ENCODE peak calls at places on chromosome 15, in eight cellular contexts. D, A, M, L, H, K, S and E are unnamed samples.

GRCh38 chr15:72179950-72180581 is 17.5 kb downstream of the GRAMD2A start:
- DNase-seq in D (peak; percentile 28), A (no peak), M (no peak), L (no peak), H (no peak), K (no peak), S (no peak), E (no peak)

GRCh38 chr15:70271422-70272088 is 173.8 kb upstream of the TLE3 start:
- DNase-seq in D (no peak), A (peak; percentile 93), M (peak; percentile 92), L (peak; percentile 99), H (peak; percentile 86), K (no peak), S (no peak), E (peak; percentile 81)

GRCh38 chr15:53807500-53807899 is 48.0 kb upstream of the WDR72 start:
- DNase-seq in D (no peak), A (no peak), M (no peak), L (no peak), H (no peak), K (no peak), S (no peak), E (no peak)

GRCh38 chr15:35481992-35482391 is 64.0 kb downstream of the DPH6 start:
- DNase-seq in D (peak; percentile 16), A (peak; percentile 76), M (peak; percentile 85), L (peak; percentile 81), H (peak; percentile 98), K (no peak), S (no peak), E (peak; percentile 47)

GRCh38 chr15:71231678-71232224 is 116.5 kb downstream of the THSD4 start:
- DNase-seq in D (no peak), A (no peak), M (no peak), L (no peak), H (no peak), K (no peak), S (no peak), E (peak; percentile 46)

GRCh38 chr15:52181938-52182780 is 9.0 kb downstream of the GNB5 start:
- DNase-seq in D (no peak), A (no peak), M (no peak), L (no peak), H (no peak), K (no peak), S (peak; percentile 66), E (no peak)

GRCh38 chr15:72197045-72197459 is 535 bp downstream of the GRAMD2A start:
- DNase-seq in D (peak; percentile 53), A (no peak), M (no peak), L (peak; percentile 43), H (no peak), K (no peak), S (no peak), E (no peak)

GRCh38 chr15:91225728-91226127 is 125.7 kb downstream of the SV2B start:
- DNase-seq in D (no peak), A (no peak), M (no peak), L (no peak), H (no peak), K (no peak), S (no peak), E (no peak)

GRCh38 chr15:63483521-63484371 is 20.6 kb upstream of the USP3 start:
- DNase-seq in D (no peak), A (no peak), M (no peak), L (no peak), H (no peak), K (peak; percentile 33), S (peak; percentile 49), E (no peak)

GRCh38 chr15:70376929-70377691 is 279.4 kb upstream of the TLE3 start:
- DNase-seq in D (peak; percentile 61), A (no peak), M (no peak), L (peak; percentile 85), H (no peak), K (no peak), S (no peak), E (peak; percentile 51)

GRCh38 chr15:98850991-98851776 is 156.4 kb downstream of the PGPEP1L start:
- DNase-seq in D (peak; percentile 91), A (peak; percentile 35), M (peak; percentile 35), L (peak; percentile 85), H (peak; percentile 76), K (peak; percentile 90), S (peak; percentile 41), E (peak; percentile 80)

GRCh38 chr15:99123706-99124451 is 19.0 kb downstream of the SYNM start:
- DNase-seq in D (peak; percentile 47), A (peak; percentile 89), M (peak; percentile 86), L (peak; percentile 98), H (peak; percentile 96), K (peak; percentile 45), S (no peak), E (peak; percentile 92)

GRCh38 chr15:53759333-53759975 is at the start of gene WDR72:
- DNase-seq in D (peak; percentile 30), A (no peak), M (no peak), L (no peak), H (no peak), K (peak; percentile 23), S (no peak), E (peak; percentile 62)

GRCh38 chr15:38695249-38696119 is 130.9 kb upstream of the RASGRP1 start:
- DNase-seq in D (no peak), A (no peak), M (no peak), L (no peak), H (no peak), K (no peak), S (no peak), E (no peak)

GRCh38 chr15:38698215-38698614 is 133.6 kb upstream of the RASGRP1 start:
- DNase-seq in D (no peak), A (no peak), M (no peak), L (no peak), H (no peak), K (no peak), S (no peak), E (no peak)

GRCh38 chr15:38696790-38697495 is 132.3 kb upstream of the RASGRP1 start:
- DNase-seq in D (no peak), A (no peak), M (no peak), L (no peak), H (no peak), K (no peak), S (no peak), E (no peak)

GRCh38 chr15:38692789-38693062 is 128.1 kb upstream of the RASGRP1 start:
- DNase-seq in D (no peak), A (no peak), M (no peak), L (no peak), H (no peak), K (no peak), S (no peak), E (no peak)

DNA sequence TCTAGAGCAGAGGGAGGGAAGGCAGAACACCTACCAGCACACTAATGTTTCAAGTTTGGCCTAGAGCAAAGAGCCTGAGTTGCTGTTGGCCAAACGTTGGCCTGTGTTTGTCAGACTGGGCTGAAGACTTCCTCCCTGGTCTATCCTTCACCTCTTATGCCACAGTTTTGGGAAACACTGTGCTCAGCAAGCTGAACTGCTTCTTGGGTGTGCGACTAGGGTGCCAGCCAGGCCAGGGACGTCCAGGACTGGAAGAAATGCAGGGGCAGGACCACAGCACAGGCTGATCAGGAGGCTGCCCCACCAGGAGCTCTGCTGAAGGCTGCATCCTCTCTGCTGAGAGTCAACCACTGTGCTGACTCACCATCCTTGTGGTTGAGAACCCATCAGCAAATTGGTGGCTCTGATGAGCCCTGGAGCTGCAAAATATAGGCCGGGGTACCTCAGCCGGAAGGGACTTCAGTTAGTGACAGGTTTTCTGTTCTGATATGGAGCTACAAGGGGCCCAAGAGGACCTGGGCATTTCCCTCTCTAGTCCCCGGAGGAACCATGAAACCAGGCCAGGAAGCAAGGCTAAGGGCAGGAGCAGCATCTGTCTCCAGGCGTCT is 131.6 kb upstream of the RASGRP1 start:
- DNase-seq in D (no peak), A (no peak), M (no peak), L (peak; percentile 73), H (peak; percentile 24), K (peak; percentile 93), S (no peak), E (no peak)
- H3K9me2 ChIP-seq in D (no peaks in the 10 kb centered on the region), A (no peaks in the 10 kb centered on the region), M (no peaks in the 10 kb centered on the region), L (no peaks in the 10 kb centered on the region), H (no peaks in the 10 kb centered on the region), K (no peaks in the 10 kb centered on the region), S (no peaks in the 10 kb centered on the region), E (no peaks in the 10 kb centered on the region)

DNA sequence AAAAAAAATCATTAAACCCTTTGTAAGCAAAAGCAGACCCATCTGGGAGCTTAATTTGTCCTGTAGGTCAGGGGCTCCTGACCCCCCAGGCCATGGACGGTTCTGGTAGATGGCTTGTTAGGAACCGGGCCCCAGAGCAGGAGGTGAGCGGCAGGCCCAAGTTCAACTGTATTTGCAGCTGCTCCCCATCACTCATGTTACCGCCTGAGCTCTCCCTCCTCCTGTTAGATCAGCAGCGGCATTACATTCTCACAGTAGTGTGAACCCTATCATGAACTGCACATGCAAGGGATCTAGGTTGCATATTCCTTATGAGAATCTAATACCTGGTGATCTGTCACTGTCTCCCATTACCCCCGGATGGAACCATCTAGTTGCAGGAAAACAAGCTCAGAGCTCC is 60.7 kb downstream of the FSIP1 start:
- DNase-seq in D (no peak), A (no peak), M (no peak), L (no peak), H (no peak), K (no peak), S (no peak), E (no peak)
- H3K9me2 ChIP-seq in D (no peaks in the 10 kb centered on the region), A (no peaks in the 10 kb centered on the region), M (no peaks in the 10 kb centered on the region), L (no peaks in the 10 kb centered on the region), H (no peaks in the 10 kb centered on the region), K (no peaks in the 10 kb centered on the region), S (no peaks in the 10 kb centered on the region), E (no peaks in the 10 kb centered on the region)

DNA sequence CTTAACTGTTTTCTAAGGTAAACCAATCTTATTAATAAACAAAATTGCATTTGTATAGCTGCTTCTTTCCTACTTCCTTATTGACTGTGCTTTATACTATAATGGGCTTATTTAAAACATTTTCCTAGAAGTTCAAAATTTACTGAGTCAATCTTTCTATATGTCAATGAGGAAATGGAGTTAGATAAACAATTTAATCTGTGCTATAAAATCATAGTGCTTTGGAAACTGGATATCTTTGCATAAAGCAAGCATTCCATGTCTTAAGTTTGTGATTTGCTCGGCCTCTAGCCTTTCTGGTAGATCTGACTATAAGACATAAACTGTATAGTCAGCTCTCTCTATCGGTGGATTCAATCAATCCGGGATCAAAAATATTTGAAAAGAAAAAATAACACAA is 99.6 kb downstream of the NEDD4 start:
- DNase-seq in D (no peak), A (no peak), M (no peak), L (no peak), H (no peak), K (no peak), S (no peak), E (no peak)
- H3K9me2 ChIP-seq in D (no peaks in the 10 kb centered on the region), A (no peaks in the 10 kb centered on the region), M (no peaks in the 10 kb centered on the region), L (no peaks in the 10 kb centered on the region), H (no peaks in the 10 kb centered on the region), K (no peaks in the 10 kb centered on the region), S (no peaks in the 10 kb centered on the region), E (no peaks in the 10 kb centered on the region)

DNA sequence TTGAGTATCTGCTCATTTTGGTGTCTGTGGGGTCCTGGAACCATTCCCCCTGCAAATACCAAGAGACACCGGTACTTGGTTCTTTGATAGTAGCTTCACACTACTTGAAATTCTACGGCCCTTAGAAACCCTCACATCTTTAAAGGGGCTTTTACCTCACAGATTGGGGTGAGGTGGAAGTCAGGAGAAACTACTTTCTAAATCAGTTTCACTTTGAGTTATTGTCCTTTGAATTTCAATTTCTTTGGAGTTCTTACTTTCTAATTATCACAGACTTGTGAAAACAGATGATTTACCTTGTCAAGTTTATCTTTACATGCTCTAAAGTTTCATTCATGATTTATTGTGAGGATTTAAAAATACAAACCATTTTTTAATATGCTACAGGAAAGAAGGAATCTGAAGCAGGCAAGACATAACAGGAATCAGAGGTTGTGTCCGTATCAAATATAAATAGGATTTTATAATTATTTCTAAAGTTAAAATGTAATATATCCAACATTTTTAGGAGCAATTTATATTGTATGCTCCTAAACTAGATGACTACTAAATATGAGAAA is 98.9 kb downstream of the NEDD4 start:
- DNase-seq in D (no peak), A (no peak), M (no peak), L (no peak), H (no peak), K (no peak), S (no peak), E (no peak)
- H3K9me2 ChIP-seq in D (no peaks in the 10 kb centered on the region), A (no peaks in the 10 kb centered on the region), M (no peaks in the 10 kb centered on the region), L (no peaks in the 10 kb centered on the region), H (no peaks in the 10 kb centered on the region), K (no peaks in the 10 kb centered on the region), S (no peaks in the 10 kb centered on the region), E (no peaks in the 10 kb centered on the region)